ENCODE peak calls at places on chromosomes 12 and 14, in five cellular contexts. S is K562, W is HepG2, I is GM12878, G is H1. Q is an unnamed sample.

GRCh38 chr12:2027379-2027778 is 23.1 kb upstream of the DCP1B start:
- DNase-seq in I (no peak), S (no peak), G (no peak), W (no peak), Q (no peak)

GRCh38 chr12:7091660-7092228 is 501 bp downstream of the C1R start:
- DNase-seq in S (no peak), W (no peak), G (no peak), I (no peak), Q (no peak)

GRCh38 chr12:79688376-79689040 is 2.3 kb downstream of the PAWR start:
- DNase-seq in S (no peak), W (no peak), G (no peak), I (no peak), Q (no peak)

GRCh38 chr12:65648461-65648860 is 175.8 kb upstream of the HMGA2 start:
- DNase-seq in S (no peak), W (no peak), I (no peak), G (no peak), Q (no peak)

GRCh38 chr14:55782166-55782565 is 202.2 kb downstream of the KTN1 start:
- DNase-seq in G (no peak), I (no peak), S (no peak), W (no peak), Q (no peak)

GRCh38 chr14:104739546-104740516 is 13.1 kb upstream of the SIVA1 start:
- DNase-seq in W (no peak), G (no peak), I (no peak), S (no peak), Q (no peak)

GRCh38 chr12:46221255-46222128 is 47.4 kb downstream of the SLC38A1 start:
- DNase-seq in W (no peak), I (no peak), S (peak; percentile 9), G (no peak), Q (peak; percentile 9)

GRCh38 chr14:50808053-50808452 is 22.9 kb downstream of the NIN start:
- DNase-seq in S (no peak), G (no peak), I (no peak), W (no peak), Q (no peak)

GRCh38 chr14:56855891-56856461 is 45.7 kb upstream of the OTX2 start:
- DNase-seq in S (peak; percentile 7), W (peak; percentile 8), G (peak; percentile 58), I (no peak), Q (no peak)

GRCh38 chr12:6200266-6201198 is at the start of gene CD9:
- DNase-seq in G (peak; percentile 72), I (no peak), S (peak; percentile 75), W (no peak), Q (peak; percentile 88)

GRCh38 chr12:272942-273906 is 10.6 kb upstream of the SLC6A13 start:
- DNase-seq in I (no peak), G (no peak), S (no peak), W (no peak), Q (no peak)

GRCh38 chr14:46053221-46053620 is 598.4 kb downstream of the RPL10L start:
- DNase-seq in S (no peak), G (no peak), I (no peak), W (no peak), Q (no peak)

GRCh38 chr14:32588448-32589320 is 259.6 kb downstream of the AKAP6 start:
- DNase-seq in S (peak; percentile 10), W (peak; percentile 43), I (no peak), G (no peak), Q (peak; percentile 17)

GRCh38 chr12:47870175-47870781 is 34.5 kb downstream of the VDR start:
- DNase-seq in G (peak; percentile 56), I (peak; percentile 43), W (peak; percentile 54), S (peak; percentile 45), Q (peak; percentile 62)

GRCh38 chr12:95909871-95910270 is 32.5 kb downstream of the CCDC38 start:
- DNase-seq in I (no peak), W (no peak), G (no peak), S (no peak), Q (no peak)
- TF ChIP-seq USF2 in I (no peak), W (no peak), G (no peak), S (no peak), Q (no peak)

GRCh38 chr14:30193791-30194407 is 266.3 kb upstream of the PRKD1 start:
- DNase-seq in S (no peak), G (no peak), I (no peak), W (no peak), Q (no peak)
- TF ChIP-seq TAF1 in S (no peak), G (no peak), I (no peak), W (no peak), Q (no peak)

DNA sequence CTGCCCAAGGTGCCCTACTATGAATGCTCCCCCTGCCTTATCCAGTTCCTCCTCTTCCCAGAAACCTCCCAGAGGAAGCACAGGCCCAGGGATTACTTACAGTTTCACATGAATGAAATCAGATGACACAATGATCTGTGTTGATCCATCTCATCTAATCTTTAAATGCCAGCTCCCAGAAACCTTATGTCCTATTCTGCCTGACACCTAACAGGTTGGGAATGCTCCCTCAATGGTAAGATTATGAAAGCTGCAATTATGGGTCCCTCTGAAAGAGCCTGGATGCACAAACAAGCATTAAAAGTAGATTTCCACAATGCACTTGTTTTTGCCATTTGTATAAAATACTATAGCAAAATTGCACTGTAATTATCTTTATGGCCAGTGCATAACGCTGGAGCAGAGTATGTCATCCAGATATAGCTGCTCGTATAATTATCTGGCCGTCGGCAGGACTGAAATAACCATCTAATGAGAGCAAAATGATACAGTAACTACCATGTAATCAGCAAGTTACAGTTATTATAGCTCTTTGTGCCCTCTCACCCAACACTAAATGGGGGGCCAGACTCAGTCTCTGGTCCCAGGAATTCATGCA is 4.4 kb upstream of the ZBTB39 start:
- DNase-seq in S (no peak), I (no peak), W (no peak), G (no peak), Q (no peak)
- TF ChIP-seq YY1 in S (no peak), I (no peak), W (no peak), G (no peak), Q (no peak)

GRCh38 chr14:68789002-68789797 is 3.7 kb downstream of the ZFP36L1 start:
- DNase-seq in G (peak; percentile 71), S (peak; percentile 73), I (no peak), W (peak; percentile 75), Q (peak; percentile 95)
- TF ChIP-seq USF2 in G (peak; percentile 26), S (no peak), I (no peak), W (no peak), Q (no peak)